ENCODE peak calls at places on chromosomes 7 and 10, in seven cellular contexts. D is IMR-90, G is OCI-LY7, O is esophagus squamous epithelium, W is prostate gland, M is upper lobe of left lung, N is A673. J is an unnamed sample. For H3K4me1 and H3K36me3, the result is how much of the 10 kb centered on the place peaks cover.

GRCh38 chr7:143000648-143001047 is 26.3 kb downstream of the OR9A2 start:
- DNase-seq in M (no peak), D (no peak), N (no peak), O (no peak), G (no peak), W (no peak), J (no peak)

GRCh38 chr7:82172017-82172416 is 271.6 kb downstream of the CACNA2D1 start:
- DNase-seq in G (no peak), D (no peak), O (no peak), W (no peak), N (no peak), M (no peak), J (no peak)

GRCh38 chr7:38411404-38411803 is 138.0 kb upstream of the TARP start:
- DNase-seq in N (peak), W (no peak), M (no peak), G (peak), O (no peak), D (peak), J (no peak)

GRCh38 chr10:92965314-92965713 is 95.3 kb upstream of the CYP26C1 start:
- DNase-seq in G (peak), W (no peak), D (peak), N (peak), M (no peak), O (no peak), J (no peak)

GRCh38 chr7:12322903-12323300 is 80.8 kb downstream of the VWDE start:
- DNase-seq in D (no peak), G (no peak), O (no peak), M (no peak), W (no peak), N (no peak), J (no peak)

GRCh38 chr7:19290936-19291335 is 145.7 kb upstream of the FERD3L start:
- DNase-seq in W (no peak), G (no peak), O (no peak), N (peak), M (no peak), D (peak), J (no peak)

GRCh38 chr7:50068026-50068425 is 25.0 kb downstream of the ZPBP start:
- DNase-seq in N (peak), D (no peak), O (no peak), G (peak), W (no peak), M (no peak), J (no peak)

GRCh38 chr10:123904834-123905409 is 13.3 kb upstream of the CPXM2 start:
- DNase-seq in D (no peak), M (no peak), G (no peak), O (no peak), N (no peak), W (no peak), J (no peak)

GRCh38 chr7:86991844-86992243 is 67.6 kb downstream of the ELAPOR2 start:
- DNase-seq in D (no peak), M (no peak), N (no peak), O (no peak), W (no peak), G (no peak), J (no peak)

GRCh38 chr10:661891-662605 is 27.4 kb downstream of the DIP2C start:
- DNase-seq in O (no peak), M (no peak), D (no peak), W (no peak), N (no peak), G (no peak), J (no peak)
- H3K4me3 ChIP-seq in O (no peak), M (no peak), D (no peak), W (no peak), N (no peak), G (no peak), J (no peak)

GRCh38 chr10:3807928-3808496 is 23.0 kb upstream of the KLF6 start:
- DNase-seq in M (no peak), W (no peak), N (peak), G (no peak), D (no peak), O (no peak), J (no peak)
- H3K4me1 ChIP-seq in M (half or more), W (under half), N (half or more), G (half or more), D (under half), O (half or more), J (half or more)

GRCh38 chr7:152128252-152128651 is 102.8 kb downstream of the GALNT11 start:
- DNase-seq in G (no peak), D (no peak), W (no peak), N (no peak), M (no peak), O (no peak), J (no peak)
- H3K36me3 ChIP-seq in G (half or more), D (half or more), W (under half), N (under half), M (under half), O (under half), J (under half)

GRCh38 chr7:27343804-27344203 is 101.2 kb downstream of the EVX1 start:
- DNase-seq in G (no peak), W (no peak), N (no peak), D (no peak), O (no peak), M (no peak), J (no peak)

GRCh38 chr7:27345964-27346363 is 103.4 kb downstream of the EVX1 start:
- DNase-seq in W (no peak), G (no peak), M (no peak), N (no peak), O (no peak), D (no peak), J (no peak)

GRCh38 chr7:27345164-27345887 is 102.7 kb downstream of the EVX1 start:
- DNase-seq in O (no peak), M (no peak), N (no peak), G (no peak), D (no peak), W (no peak), J (no peak)

GRCh38 chr7:27347261-27347610 is 104.6 kb downstream of the EVX1 start:
- DNase-seq in O (no peak), D (no peak), N (no peak), M (no peak), W (no peak), G (no peak), J (no peak)

DNA sequence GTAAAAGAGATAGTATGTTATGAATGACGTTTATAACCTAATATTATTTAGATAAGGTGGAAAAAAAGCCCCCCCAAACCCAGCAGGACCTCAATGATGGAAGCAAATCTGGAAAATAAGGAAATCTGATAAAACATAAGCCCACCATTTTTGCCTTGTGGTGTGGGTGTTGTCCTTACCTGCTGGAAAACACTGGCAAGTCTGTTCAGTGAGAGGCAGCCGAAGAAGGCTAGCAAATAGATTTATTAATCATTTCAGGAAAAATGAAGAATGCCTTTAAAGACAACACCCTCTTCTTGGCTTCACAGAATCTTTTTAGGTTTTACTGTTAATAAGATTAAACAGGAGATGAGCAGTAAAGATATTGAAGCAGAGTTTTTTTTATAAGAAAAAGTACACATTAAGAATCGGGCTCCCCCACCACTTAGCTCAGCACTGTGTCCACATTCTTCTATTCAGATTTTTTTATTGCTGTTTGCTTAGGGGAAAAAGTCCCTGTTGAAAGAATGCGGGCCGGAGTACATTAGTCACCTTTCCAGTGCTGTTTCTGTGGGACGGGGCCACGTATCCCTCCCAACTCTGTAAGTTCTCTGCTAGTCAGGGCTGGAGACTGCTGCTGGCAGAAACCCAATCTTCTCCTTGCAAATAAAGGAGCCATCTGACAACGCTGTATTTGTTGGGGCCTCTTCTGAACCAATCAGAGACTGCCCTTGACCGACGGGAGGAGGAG is 104.1 kb downstream of the EVX1 start:
- DNase-seq in O (no peak), G (no peak), D (peak), W (peak), N (no peak), M (no peak), J (no peak)
- H3K4me3 ChIP-seq in O (no peak), G (no peak), D (no peak), W (peak), N (no peak), M (no peak), J (no peak)

GRCh38 chr7:151938550-151938949 is 17.7 kb upstream of the GALNTL5 start:
- DNase-seq in O (no peak), N (no peak), W (no peak), G (no peak), D (no peak), M (no peak), J (no peak)

GRCh38 chr7:151945224-151945623 is 11.0 kb upstream of the GALNTL5 start:
- DNase-seq in W (no peak), N (no peak), D (no peak), M (peak), O (no peak), G (no peak), J (no peak)

GRCh38 chr7:151936207-151936606 is 20.0 kb upstream of the GALNTL5 start:
- DNase-seq in D (no peak), M (no peak), W (no peak), O (no peak), G (peak), N (no peak), J (no peak)

GRCh38 chr7:151941009-151941408 is 15.2 kb upstream of the GALNTL5 start:
- DNase-seq in O (no peak), N (no peak), W (no peak), M (no peak), D (no peak), G (no peak), J (no peak)

GRCh38 chr7:151940048-151940845 is 16.0 kb upstream of the GALNTL5 start:
- DNase-seq in G (no peak), W (no peak), N (no peak), O (no peak), M (peak), D (peak), J (no peak)
- H3K4me1 ChIP-seq in G (under half), W (under half), N (under half), O (under half), M (under half), D (under half), J (under half)

GRCh38 chr10:25642736-25643135 is 291.3 kb upstream of the MYO3A start:
- DNase-seq in O (no peak), G (no peak), W (no peak), D (no peak), N (no peak), M (no peak), J (no peak)
- H3K36me3 ChIP-seq in O (under half), G (under half), W (under half), D (under half), N (under half), M (under half), J (under half)

GRCh38 chr7:70338061-70338460 is 739.8 kb downstream of the AUTS2 start:
- DNase-seq in D (no peak), O (no peak), N (no peak), G (no peak), M (no peak), W (no peak), J (no peak)

GRCh38 chr7:70336536-70336935 is 738.3 kb downstream of the AUTS2 start:
- DNase-seq in N (no peak), M (no peak), O (no peak), W (no peak), D (no peak), G (no peak), J (no peak)

GRCh38 chr7:70343519-70343918 is 745.2 kb downstream of the AUTS2 start:
- DNase-seq in O (no peak), M (no peak), N (no peak), D (no peak), G (no peak), W (no peak), J (no peak)

GRCh38 chr7:70334883-70335282 is 736.6 kb downstream of the AUTS2 start:
- DNase-seq in O (no peak), W (no peak), D (no peak), M (no peak), N (no peak), G (no peak), J (no peak)

GRCh38 chr7:70340236-70340635 is 742.0 kb downstream of the AUTS2 start:
- DNase-seq in W (no peak), N (no peak), M (no peak), G (no peak), D (no peak), O (no peak), J (no peak)
- H3K4me3 ChIP-seq in W (no peak), N (no peak), M (no peak), G (no peak), D (no peak), O (no peak), J (no peak)

GRCh38 chr10:32331606-32332005 is 15.4 kb downstream of the EPC1 start:
- DNase-seq in G (no peak), M (no peak), N (no peak), W (no peak), O (no peak), D (no peak), J (no peak)
- H3K4me1 ChIP-seq in G (under half), M (half or more), N (half or more), W (under half), O (half or more), D (under half), J (half or more)

GRCh38 chr10:7122561-7122960 is 288.3 kb downstream of the SFMBT2 start:
- DNase-seq in W (no peak), D (no peak), G (no peak), N (no peak), M (no peak), O (no peak), J (no peak)

GRCh38 chr10:7119325-7120015 is 291.4 kb downstream of the SFMBT2 start:
- DNase-seq in G (no peak), W (no peak), D (peak), O (no peak), N (no peak), M (no peak), J (no peak)

GRCh38 chr10:7117177-7117799 is 293.5 kb downstream of the SFMBT2 start:
- DNase-seq in O (no peak), M (no peak), N (no peak), D (no peak), G (no peak), W (no peak), J (no peak)

GRCh38 chr10:7121154-7121797 is 289.6 kb downstream of the SFMBT2 start:
- DNase-seq in G (peak), N (peak), W (peak), D (peak), O (no peak), M (no peak), J (peak)

GRCh38 chr10:7117806-7118674 is 292.8 kb downstream of the SFMBT2 start:
- DNase-seq in G (no peak), D (no peak), M (no peak), O (no peak), W (no peak), N (no peak), J (no peak)
- H3K36me3 ChIP-seq in G (under half), D (under half), M (under half), O (under half), W (under half), N (under half), J (under half)

DNA sequence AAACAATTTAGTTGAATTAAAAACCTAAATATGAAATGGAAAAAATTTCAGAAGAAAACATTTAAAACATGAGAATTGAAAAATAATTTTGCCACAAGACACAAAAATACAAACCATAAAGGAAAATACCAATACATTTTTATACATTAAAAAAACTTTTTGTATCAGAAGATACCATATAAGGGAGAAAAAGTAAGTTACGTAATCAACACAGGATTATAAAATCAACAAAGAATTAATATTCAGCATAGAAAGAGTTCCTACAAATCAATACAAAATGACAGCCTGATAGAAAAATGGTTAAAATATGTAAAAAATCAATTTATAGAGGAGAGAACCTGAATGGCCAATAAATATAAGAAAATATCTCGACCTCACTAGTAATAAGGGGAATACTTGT is 16.6 kb upstream of the SAMD9L start:
- DNase-seq in D (no peak), W (no peak), M (no peak), O (no peak), N (no peak), G (no peak), J (no peak)
- H3K4me3 ChIP-seq in D (no peak), W (no peak), M (no peak), O (no peak), N (no peak), G (no peak), J (no peak)